ENCODE peak calls at places on chromosomes 5 and 9, in five cellular contexts. X is OCI-LY7, F is lower lobe of right lung, U is brain microvascular endothelial cell, T is body of pancreas. Y is an unnamed sample.

GRCh38 chr5:97231025-97231636 is 48.1 kb upstream of the RIOK2 start:
- DNase-seq in U (peak), F (no peak), T (peak), X (peak), Y (no peak)

GRCh38 chr9:124352616-124353015 is 62.6 kb downstream of the PSMB7 start:
- DNase-seq in X (no peak), F (no peak), U (no peak), T (no peak), Y (no peak)

GRCh38 chr5:88298425-88298824 is 29.8 kb upstream of the TMEM161B start:
- DNase-seq in T (no peak), F (no peak), U (peak), X (no peak), Y (no peak)

GRCh38 chr9:36268007-36268427 is 9.8 kb upstream of the GNE start:
- DNase-seq in X (no peak), U (peak), F (no peak), T (no peak), Y (no peak)

GRCh38 chr9:127898433-127899199 is 787 bp downstream of the ST6GALNAC6 start:
- DNase-seq in U (peak), X (peak), T (peak), F (peak), Y (no peak)

GRCh38 chr5:35856186-35857003 is at the start of gene IL7R:
- DNase-seq in U (peak), T (no peak), F (no peak), X (peak), Y (no peak)

GRCh38 chr9:81526587-81526986 is 162.8 kb downstream of the TLE1 start:
- DNase-seq in U (peak), T (no peak), X (no peak), F (no peak), Y (no peak)

GRCh38 chr5:89595065-89595464 is 712.1 kb upstream of the MEF2C start:
- DNase-seq in U (no peak), F (no peak), T (no peak), X (no peak), Y (no peak)

GRCh38 chr5:87899109-87900100 is 369.2 kb downstream of the TMEM161B start:
- DNase-seq in X (peak), U (no peak), T (peak), F (no peak), Y (no peak)

GRCh38 chr5:171415115-171415730 is 4.2 kb upstream of the FGF18 start:
- DNase-seq in U (no peak), T (no peak), F (no peak), X (no peak), Y (no peak)

GRCh38 chr9:33676746-33677505 is 118.4 kb upstream of the PRSS3 start:
- DNase-seq in T (peak), X (no peak), F (peak), U (no peak), Y (peak)

GRCh38 chr5:64165500-64166200 is at the start of gene RNF180:
- DNase-seq in X (no peak), T (peak), U (peak), F (peak), Y (no peak)

GRCh38 chr5:137617806-137618205 is 118.1 kb downstream of the KLHL3 start:
- DNase-seq in F (no peak), T (no peak), X (no peak), U (peak), Y (no peak)

GRCh38 chr9:76893395-76893932 is 12.4 kb downstream of the PRUNE2 start:
- DNase-seq in X (no peak), U (no peak), T (no peak), F (no peak), Y (no peak)

GRCh38 chr5:74378464-74378863 is 262.1 kb downstream of the ENC1 start:
- DNase-seq in T (no peak), U (no peak), X (no peak), F (no peak), Y (no peak)

GRCh38 chr5:103092676-103093075 is 27.3 kb downstream of the GIN1 start:
- DNase-seq in F (no peak), T (no peak), X (no peak), U (no peak), Y (no peak)

GRCh38 chr5:14640765-14641164 is 23.8 kb upstream of the OTULIN start:
- DNase-seq in U (no peak), F (no peak), T (no peak), X (no peak), Y (no peak)

GRCh38 chr9:7510209-7510608 is 289.4 kb downstream of the DMAC1 start:
- DNase-seq in U (no peak), T (no peak), X (no peak), F (no peak), Y (no peak)

GRCh38 chr9:38251461-38251860 is 141.0 kb upstream of the ALDH1B1 start:
- DNase-seq in X (no peak), F (no peak), T (no peak), U (no peak), Y (no peak)

GRCh38 chr5:144567416-144567770 is 396.7 kb downstream of the KCTD16 start:
- DNase-seq in U (no peak), F (no peak), X (no peak), T (no peak), Y (no peak)

GRCh38 chr9:4324513-4324912 is 24.6 kb upstream of the GLIS3 start:
- DNase-seq in U (peak), T (no peak), F (no peak), X (no peak), Y (no peak)

GRCh38 chr5:149002761-149003689 is 59.8 kb downstream of the SH3TC2 start:
- DNase-seq in X (no peak), F (no peak), U (peak), T (no peak), Y (no peak)

GRCh38 chr9:19650292-19650691 is 138.5 kb downstream of the SLC24A2 start:
- DNase-seq in T (no peak), U (no peak), X (no peak), F (no peak), Y (no peak)

GRCh38 chr5:132237141-132237540 is 9.5 kb upstream of the P4HA2 start:
- DNase-seq in F (no peak), T (no peak), X (no peak), U (no peak), Y (no peak)

GRCh38 chr9:135061441-135061840 is 26.0 kb upstream of the OLFM1 start:
- DNase-seq in T (no peak), F (peak), X (no peak), U (no peak), Y (no peak)

GRCh38 chr5:139638736-139639618 is 9.2 kb upstream of the CXXC5 start:
- DNase-seq in F (no peak), T (no peak), X (peak), U (no peak), Y (no peak)

GRCh38 chr5:125583291-125583690 is 836.9 kb upstream of the ZNF608 start:
- DNase-seq in T (no peak), X (no peak), U (no peak), F (no peak), Y (no peak)

GRCh38 chr5:132221781-132222648 is 5.6 kb downstream of the P4HA2 start:
- DNase-seq in X (no peak), F (no peak), T (peak), U (no peak), Y (no peak)

GRCh38 chr9:135069556-135070197 is 17.8 kb upstream of the OLFM1 start:
- DNase-seq in F (peak), U (no peak), T (no peak), X (no peak), Y (no peak)

GRCh38 chr5:145450286-145450969 is 384.7 kb downstream of the PRELID2 start:
- DNase-seq in T (no peak), F (no peak), U (no peak), X (no peak), Y (no peak)

GRCh38 chr5:124060010-124060409 is 548.0 kb downstream of the CSNK1G3 start:
- DNase-seq in F (no peak), T (no peak), U (no peak), X (no peak), Y (no peak)

GRCh38 chr9:91342575-91342974 is 19.1 kb downstream of the AUH start:
- DNase-seq in U (no peak), T (no peak), F (no peak), X (no peak), Y (no peak)

GRCh38 chr5:142364251-142365145 is 39.7 kb upstream of the SPRY4 start:
- DNase-seq in X (no peak), T (peak), F (no peak), U (no peak), Y (no peak)

GRCh38 chr5:93532370-93532769 is 48.6 kb downstream of the NR2F1-AS1 start:
- DNase-seq in F (no peak), T (peak), U (peak), X (no peak), Y (no peak)

GRCh38 chr9:14096182-14096922 is 217.6 kb downstream of the NFIB start:
- DNase-seq in F (no peak), U (peak), X (no peak), T (peak), Y (no peak)

GRCh38 chr5:168706655-168707069 is 127.5 kb upstream of the PANK3 start:
- DNase-seq in T (peak), X (peak), F (no peak), U (peak), Y (no peak)
- TF ChIP-seq CTCF in T (peak), X (peak), F (peak), U (peak), Y (no peak)

DNA sequence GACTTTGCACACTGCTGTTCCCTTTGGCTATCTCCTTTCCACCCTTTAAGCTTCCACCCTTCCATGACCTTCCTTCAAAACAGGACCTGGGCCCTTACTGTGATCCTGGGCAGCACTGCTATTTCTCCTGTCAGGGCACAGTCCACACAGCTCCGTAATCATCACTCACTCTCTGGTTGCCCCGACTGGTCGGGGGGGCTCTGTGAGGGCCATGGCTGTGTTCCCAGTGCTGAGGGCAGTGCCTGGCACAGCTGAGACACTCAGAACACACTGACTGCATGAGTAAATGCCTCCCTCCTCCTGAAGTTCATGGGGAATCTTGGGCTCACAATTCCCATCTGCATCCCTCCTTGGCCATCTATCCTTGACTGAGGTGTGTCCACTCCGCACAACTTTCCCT is 12.2 kb downstream of the TRAF1 start:
- DNase-seq in T (no peak), X (no peak), U (no peak), F (no peak), Y (no peak)
- H3K27ac ChIP-seq in T (no peak), X (no peak), U (no peak), F (no peak), Y (no peak)

GRCh38 chr9:101977614-101978210 is 239.3 kb upstream of the GRIN3A start:
- DNase-seq in T (no peak), F (no peak), U (no peak), X (peak), Y (no peak)
- TF ChIP-seq CTCF in T (peak), F (peak), U (peak), X (peak), Y (peak)

GRCh38 chr5:167303582-167303981 is 987.9 kb upstream of the WWC1 start:
- DNase-seq in T (no peak), F (no peak), U (no peak), X (no peak), Y (no peak)
- H3K27ac ChIP-seq in T (no peak), F (no peak), U (no peak), X (no peak), Y (no peak)

DNA sequence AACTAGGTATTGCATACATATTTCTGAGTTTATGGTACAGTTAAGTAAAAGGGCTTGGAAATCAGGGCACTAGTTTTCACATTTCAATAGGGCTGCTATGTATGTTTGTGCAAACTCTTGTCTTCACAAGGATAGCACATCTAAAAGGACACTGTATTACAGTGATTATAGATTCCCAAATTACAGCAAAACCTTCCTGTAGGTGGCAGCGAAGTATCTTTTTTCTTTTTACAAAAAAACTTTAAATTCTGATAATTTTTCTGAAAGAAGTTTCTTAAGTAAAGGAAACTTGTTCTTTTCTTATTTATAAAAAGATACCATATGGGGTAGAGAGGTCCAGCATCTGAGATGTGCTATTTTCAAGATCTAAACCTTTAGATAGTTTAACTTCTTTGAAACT is 337.8 kb downstream of the PTPRD start:
- DNase-seq in F (no peak), U (no peak), T (no peak), X (no peak), Y (no peak)
- TF ChIP-seq CTCF in F (no peak), U (peak), T (no peak), X (peak), Y (no peak)

GRCh38 chr9:32526707-32527048 is 682 bp upstream of the RIGI start:
- DNase-seq in X (no peak), T (no peak), F (no peak), U (no peak), Y (no peak)
- H3K27ac ChIP-seq in X (no peak), T (peak), F (peak), U (peak), Y (peak)

GRCh38 chr9:6006968-6007769 is 8.3 kb downstream of the RANBP6 start:
- DNase-seq in X (peak), F (peak), U (peak), T (peak), Y (peak)

GRCh38 chr9:6008169-6008979 is 7.0 kb downstream of the RANBP6 start:
- DNase-seq in F (peak), T (peak), U (peak), X (peak), Y (peak)

DNA sequence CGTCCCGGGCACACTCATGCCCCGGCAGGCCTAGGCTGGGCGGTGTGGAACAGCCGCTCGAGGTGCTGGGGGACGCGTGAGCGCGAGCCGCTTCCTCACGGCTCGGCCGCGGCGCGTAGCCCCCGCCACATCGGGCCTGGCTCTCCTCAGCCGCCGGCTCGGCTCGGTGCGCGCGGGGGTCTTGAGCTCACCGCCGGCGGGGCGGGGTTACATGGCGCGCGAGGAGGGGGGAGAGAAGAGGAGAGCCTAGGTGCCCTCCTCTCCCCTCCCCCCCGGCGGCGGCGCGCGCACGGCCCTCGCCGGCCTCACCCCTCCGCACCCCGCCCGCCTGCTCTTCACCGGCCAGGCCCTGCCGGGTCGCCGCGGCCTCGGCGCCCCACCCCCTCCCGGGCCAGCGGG is 7.7 kb downstream of the RANBP6 start:
- DNase-seq in T (peak), F (peak), U (peak), X (peak), Y (peak)
- TF ChIP-seq CTCF in T (no peak), F (no peak), U (no peak), X (no peak), Y (no peak)

DNA sequence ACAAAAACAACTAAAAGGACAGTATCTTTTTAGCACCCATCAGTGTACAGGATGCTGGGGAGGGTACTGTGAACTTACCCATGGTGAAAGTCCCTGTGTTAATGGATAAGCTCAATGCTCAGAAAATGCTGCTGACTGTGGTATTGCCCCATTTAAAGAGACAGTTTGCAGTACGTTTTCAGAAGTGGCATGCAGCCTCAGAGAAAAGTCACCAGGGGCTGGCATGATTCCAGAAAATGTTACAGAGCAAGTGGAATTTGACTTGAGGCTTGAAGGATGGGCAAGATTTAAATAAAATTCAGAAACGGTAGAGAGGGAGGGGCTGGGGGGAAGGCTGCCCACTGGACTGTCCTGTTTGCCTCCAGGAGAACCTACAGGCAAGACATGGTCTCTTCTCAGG is 7.2 kb downstream of the S1PR3 start:
- DNase-seq in X (no peak), U (no peak), T (no peak), F (no peak), Y (no peak)
- H3K27ac ChIP-seq in X (no peak), U (peak), T (no peak), F (no peak), Y (no peak)

GRCh38 chr5:77086611-77087483 is at the start of gene ZBED3:
- DNase-seq in X (peak), F (peak), U (peak), T (peak), Y (peak)
- TF ChIP-seq CTCF in X (peak), F (no peak), U (peak), T (peak), Y (peak)

GRCh38 chr9:94996638-94997037 is 270.1 kb downstream of the AOPEP start:
- DNase-seq in T (no peak), X (no peak), U (no peak), F (no peak), Y (no peak)
- H3K27ac ChIP-seq in T (peak), X (no peak), U (peak), F (peak), Y (no peak)